ENCODE peak calls at places on chromosomes 3 and 15, in seven cellular contexts. R is heart right ventricle, B is fibroblast of pulmonary artery, T is HCT116, Y is psoas muscle, K is fibroblast of lung, W is AG09309. I is an unnamed sample.

GRCh38 chr3:156677120-156677479 is 2.7 kb downstream of the TIPARP start:
- DNase-seq in R (no peak), B (no peak), T (no peak), Y (no peak), K (no peak), W (no peak), I (no peak)

GRCh38 chr3:10744098-10744465 is 71.9 kb upstream of the SLC6A11 start:
- DNase-seq in R (no peak), B (no peak), T (peak), Y (no peak), K (no peak), W (no peak), I (no peak)

GRCh38 chr15:43903864-43904290 is 77.1 kb downstream of the WDR76 start:
- DNase-seq in R (no peak), B (peak), T (peak), Y (no peak), K (peak), W (no peak), I (peak)

GRCh38 chr3:37170097-37170496 is 4.3 kb downstream of the LRRFIP2 start:
- DNase-seq in R (no peak), B (no peak), T (no peak), Y (no peak), K (peak), W (no peak), I (no peak)

GRCh38 chr3:56916697-56917336 is 115.1 kb upstream of the ARHGEF3 start:
- DNase-seq in R (no peak), B (no peak), T (no peak), Y (no peak), K (no peak), W (no peak), I (no peak)

GRCh38 chr3:71998995-71999673 is 214.2 kb upstream of the PROK2 start:
- DNase-seq in R (no peak), B (peak), T (no peak), Y (no peak), K (peak), W (peak), I (peak)

GRCh38 chr3:180417241-180417640 is 184.7 kb upstream of the TTC14 start:
- DNase-seq in R (no peak), B (peak), T (no peak), Y (no peak), K (no peak), W (no peak), I (no peak)

GRCh38 chr3:138051946-138052802 is 42.2 kb downstream of the CLDN18 start:
- DNase-seq in R (peak), B (peak), T (peak), Y (no peak), K (peak), W (no peak), I (peak)

GRCh38 chr3:187085933-187086332 is 53.4 kb downstream of the RPL39L start:
- DNase-seq in R (no peak), B (no peak), T (no peak), Y (no peak), K (no peak), W (no peak), I (no peak)

GRCh38 chr3:184129012-184129411 is 6.1 kb upstream of the EIF2B5 start:
- DNase-seq in R (no peak), B (peak), T (peak), Y (no peak), K (peak), W (no peak), I (peak)
- TF ChIP-seq CTCF in R (no peak), B (peak), T (peak), Y (peak), K (peak), W (peak), I (peak)

GRCh38 chr3:194069421-194070219 is 66.3 kb upstream of the HES1 start:
- DNase-seq in R (no peak), B (peak), T (no peak), Y (no peak), K (peak), W (peak), I (peak)
- H3K4me3 ChIP-seq in R (no peak), B (no peak), T (no peak), Y (no peak), K (no peak), W (no peak), I (no peak)

GRCh38 chr15:36844453-36845094 is 255.8 kb downstream of the MEIS2 start:
- DNase-seq in R (no peak), B (peak), T (no peak), Y (no peak), K (peak), W (no peak), I (peak)
- TF ChIP-seq CTCF in R (no peak), B (no peak), T (no peak), Y (no peak), K (peak), W (peak), I (no peak)

GRCh38 chr15:50876989-50877360 is 31.5 kb upstream of the AP4E1 start:
- DNase-seq in R (no peak), B (peak), T (peak), Y (no peak), K (peak), W (peak), I (peak)

GRCh38 chr15:50872832-50873231 is 35.7 kb upstream of the AP4E1 start:
- DNase-seq in R (no peak), B (no peak), T (no peak), Y (no peak), K (no peak), W (no peak), I (no peak)

GRCh38 chr15:50873935-50874353 is 34.5 kb upstream of the AP4E1 start:
- DNase-seq in R (no peak), B (no peak), T (no peak), Y (no peak), K (peak), W (no peak), I (no peak)

GRCh38 chr15:50879016-50879415 is 29.5 kb upstream of the AP4E1 start:
- DNase-seq in R (no peak), B (no peak), T (no peak), Y (no peak), K (no peak), W (no peak), I (no peak)

DNA sequence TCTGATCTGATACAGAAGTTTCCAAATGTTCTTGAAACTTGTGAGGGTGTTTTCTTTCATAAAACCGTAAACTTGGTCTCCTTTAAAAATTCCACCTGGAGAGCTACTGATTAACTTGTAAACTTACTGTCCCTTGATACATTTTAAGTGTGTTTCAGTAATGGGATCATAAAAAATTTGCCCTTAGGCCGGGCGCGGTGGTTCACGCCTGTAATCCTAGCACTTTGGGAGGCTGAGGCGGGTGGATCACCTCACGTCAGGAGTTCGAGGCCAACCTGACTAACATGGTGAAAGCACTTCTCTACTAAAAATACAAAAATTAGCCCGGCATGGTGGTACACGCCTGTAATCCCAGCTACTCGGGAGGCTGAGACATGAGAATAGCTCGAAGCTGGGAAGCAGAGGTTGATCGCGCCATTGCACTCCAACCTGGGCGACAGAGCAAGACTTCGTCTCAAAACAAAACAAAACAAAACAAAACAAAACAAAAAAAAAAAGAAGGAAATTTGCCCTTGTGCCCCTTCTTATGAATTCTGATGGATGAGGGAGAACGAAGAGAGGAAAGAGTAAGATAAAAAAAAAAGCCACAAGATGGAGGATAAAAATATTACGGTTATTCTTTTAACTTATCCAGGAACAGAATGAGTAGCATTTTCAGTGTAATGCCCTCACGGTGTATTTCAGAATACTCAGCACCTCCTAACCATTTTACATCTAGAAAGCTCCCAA is 32.1 kb upstream of the AP4E1 start:
- DNase-seq in R (no peak), B (no peak), T (no peak), Y (no peak), K (no peak), W (no peak), I (no peak)
- H3K4me3 ChIP-seq in R (peak), B (peak), T (peak), Y (peak), K (peak), W (peak), I (peak)

DNA sequence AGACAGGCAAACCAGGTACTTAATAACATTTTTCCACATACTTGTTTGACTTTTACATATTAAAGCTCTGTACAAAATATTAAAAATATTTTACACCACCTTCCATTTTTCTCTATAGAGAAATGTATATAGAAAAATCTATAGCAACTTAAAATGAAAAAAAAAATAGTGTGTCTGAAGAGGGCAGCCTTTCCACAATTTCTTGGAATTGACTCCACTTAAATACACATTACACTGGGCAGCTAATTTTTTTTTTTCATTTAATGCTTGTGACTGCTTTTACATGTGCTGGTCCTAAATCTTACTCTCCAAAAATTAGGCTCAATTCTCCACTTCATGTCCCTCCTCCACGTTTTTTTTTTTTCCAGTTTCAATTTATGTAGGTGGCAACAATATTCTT is 427.0 kb upstream of the RBMS3 start:
- DNase-seq in R (no peak), B (peak), T (no peak), Y (no peak), K (peak), W (no peak), I (peak)
- TF ChIP-seq CTCF in R (no peak), B (peak), T (no peak), Y (no peak), K (no peak), W (peak), I (no peak)

I was measured in fibroblast of the aortic adventitia.